ENCODE peak calls at places on chromosomes 6 and 20, in five cellular contexts. C, R, F, T and L are unnamed samples.

GRCh38 chr6:42729731-42730130 is 7.3 kb upstream of the PRPH2 start:
- DNase-seq in F (no peak), R (peak), T (peak), C (no peak), L (no peak)

GRCh38 chr6:41615311-41615710 is 23.0 kb upstream of the MDFI start:
- DNase-seq in C (no peak), R (no peak), T (no peak), F (no peak), L (no peak)

GRCh38 chr20:50029697-50030428 is 47.1 kb downstream of the SNAI1 start:
- DNase-seq in F (no peak), C (no peak), R (no peak), T (peak), L (no peak)

GRCh38 chr6:107108201-107108890 is 7.0 kb downstream of the BEND3 start:
- DNase-seq in R (peak), C (no peak), F (no peak), T (no peak), L (no peak)

GRCh38 chr6:4896401-4896800 is 107.4 kb downstream of the RPP40 start:
- DNase-seq in C (no peak), R (no peak), F (no peak), T (no peak), L (no peak)

GRCh38 chr6:104253236-104253635 is 606.5 kb downstream of the HACE1 start:
- DNase-seq in F (no peak), R (no peak), T (no peak), C (no peak), L (no peak)

GRCh38 chr6:15401769-15402250 is 155.9 kb downstream of the JARID2 start:
- DNase-seq in C (no peak), R (no peak), F (no peak), T (no peak), L (no peak)

GRCh38 chr20:18781509-18781908 is 32.1 kb upstream of the SCP2D1 start:
- DNase-seq in C (no peak), T (no peak), F (no peak), R (no peak), L (no peak)

GRCh38 chr20:52105045-52105572 is 86.5 kb downstream of the ZFP64 start:
- DNase-seq in F (peak), C (peak), R (no peak), T (peak), L (no peak)

GRCh38 chr6:47135772-47136171 is 93.6 kb upstream of the ADGRF1 start:
- DNase-seq in C (no peak), R (no peak), F (no peak), T (peak), L (no peak)

GRCh38 chr20:57782631-57783041 is 72.8 kb upstream of the PMEPA1 start:
- DNase-seq in T (no peak), C (no peak), F (no peak), R (no peak), L (no peak)

GRCh38 chr20:51447097-51447764 is 95.3 kb downstream of the NFATC2 start:
- DNase-seq in C (peak), R (peak), T (peak), F (no peak), L (no peak)

GRCh38 chr6:147211831-147212230 is 7.6 kb downstream of the STXBP5 start:
- DNase-seq in C (no peak), R (no peak), T (no peak), F (no peak), L (no peak)

GRCh38 chr20:11993886-11994466 is 76.3 kb downstream of the BTBD3 start:
- DNase-seq in C (no peak), F (no peak), R (no peak), T (peak), L (no peak)

GRCh38 chr6:14074723-14075503 is 42.7 kb upstream of the CD83 start:
- DNase-seq in R (no peak), F (no peak), T (peak), C (peak), L (no peak)

GRCh38 chr6:90431521-90432407 is 135.1 kb upstream of the BACH2 start:
- DNase-seq in C (no peak), F (no peak), T (no peak), R (no peak), L (no peak)

GRCh38 chr6:158361961-158362634 is 49.8 kb downstream of the TULP4 start:
- DNase-seq in F (no peak), C (no peak), R (no peak), T (peak), L (no peak)

GRCh38 chr6:154805288-154805911 is 72.2 kb downstream of the SCAF8 start:
- DNase-seq in T (peak), F (no peak), C (no peak), R (no peak), L (no peak)

GRCh38 chr20:38131588-38132121 is 33.4 kb downstream of the TGM2 start:
- DNase-seq in F (peak), C (no peak), T (no peak), R (no peak), L (no peak)

GRCh38 chr20:34921436-34921835 is 34.2 kb downstream of the GSS start:
- DNase-seq in C (no peak), R (no peak), T (peak), F (no peak), L (no peak)

GRCh38 chr6:82363368-82364086 is at the start of gene TPBG:
- DNase-seq in R (peak), F (peak), T (peak), C (peak), L (no peak)

GRCh38 chr6:82362144-82362543 is 1.5 kb upstream of the TPBG start:
- DNase-seq in R (no peak), F (no peak), C (no peak), T (no peak), L (no peak)

GRCh38 chr6:82362868-82363267 is 749 bp upstream of the TPBG start:
- DNase-seq in F (no peak), R (no peak), C (no peak), T (peak), L (no peak)

GRCh38 chr6:82364087-82365010 is 732 bp downstream of the TPBG start:
- DNase-seq in C (peak), T (peak), F (peak), R (peak), L (no peak)

GRCh38 chr6:82365011-82365751 is 1.6 kb downstream of the TPBG start:
- DNase-seq in R (no peak), C (peak), T (peak), F (peak), L (no peak)
- TF ChIP-seq CTCF in R (peak), C (no peak), T (peak), F (peak), L (no peak)

GRCh38 chr6:53794073-53794719 is 609 bp upstream of the LRRC1 start:
- DNase-seq in T (peak), F (peak), R (peak), C (peak), L (peak)
- TF ChIP-seq CTCF in T (peak), F (no peak), R (peak), C (peak), L (no peak)

DNA sequence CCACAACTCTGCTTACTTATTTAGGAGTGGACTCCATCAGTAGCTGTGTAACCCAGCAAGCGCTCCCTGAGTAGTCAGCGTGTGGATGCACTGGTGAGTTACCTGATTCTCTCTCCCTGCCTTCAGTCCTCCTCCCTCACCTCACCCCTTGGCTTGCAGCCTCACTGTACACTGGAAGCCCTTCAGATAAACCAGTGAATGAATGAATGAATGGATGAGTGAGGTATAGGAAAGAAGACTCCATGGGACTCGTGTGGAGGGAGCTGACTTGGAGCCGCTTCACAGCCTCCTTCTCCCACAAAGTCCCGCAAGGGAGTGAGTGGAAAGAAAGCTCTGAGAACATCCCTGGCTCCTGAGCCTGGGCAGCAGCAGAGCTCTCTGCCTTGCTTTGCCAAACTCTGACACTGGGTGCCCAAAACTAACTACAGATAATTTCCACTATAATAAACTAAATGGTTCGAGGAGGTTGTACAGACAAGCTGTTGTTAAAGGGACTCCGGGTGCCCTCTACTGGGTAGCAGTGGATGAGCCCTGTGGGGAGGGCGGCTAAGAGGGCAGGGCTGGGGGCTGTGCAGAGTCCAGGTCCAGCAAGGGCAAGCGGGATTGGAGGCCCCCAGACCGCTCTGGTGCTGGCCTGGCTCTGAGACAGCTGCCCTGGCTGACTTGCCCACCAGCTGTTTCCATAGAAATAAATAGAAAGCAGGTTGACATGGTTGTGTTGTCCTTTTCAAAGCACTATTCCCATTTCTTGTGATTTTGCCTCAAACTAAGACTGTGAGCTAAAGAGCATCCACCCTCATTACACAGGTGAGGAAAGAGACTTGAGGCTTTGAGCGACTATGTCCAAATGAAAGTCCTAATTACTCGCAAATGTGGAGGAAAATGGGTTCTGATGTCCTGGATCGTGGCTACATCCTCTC is 167.7 kb upstream of the CST7 start:
- DNase-seq in F (peak), R (peak), T (peak), C (peak), L (no peak)
- TF ChIP-seq CTCF in F (no peak), R (peak), T (peak), C (no peak), L (no peak)

DNA sequence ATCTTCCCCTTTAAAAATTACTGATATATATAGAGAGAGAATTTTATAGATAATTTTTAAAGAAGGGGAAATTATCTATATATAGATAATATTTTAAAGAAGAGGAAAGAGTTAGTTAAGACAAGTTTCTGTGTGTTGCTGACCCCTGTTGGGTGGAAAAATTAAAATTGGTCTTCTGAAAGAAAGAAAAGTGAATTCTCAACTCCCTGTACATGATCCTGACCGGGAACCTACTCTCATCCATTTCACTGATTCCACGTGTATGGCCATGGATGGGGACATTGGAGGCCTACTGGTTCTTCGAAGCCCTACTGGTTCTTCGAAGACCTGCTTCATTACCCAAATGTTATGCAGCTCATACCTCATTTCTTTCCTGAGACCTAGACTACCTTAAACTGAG is 53.0 kb upstream of the TCF21 start:
- DNase-seq in R (no peak), C (no peak), T (peak), F (no peak), L (no peak)
- TF ChIP-seq CTCF in R (no peak), C (no peak), T (peak), F (no peak), L (no peak)